ENCODE peak calls at places on chromosomes 12 and 14, in nine cellular contexts. Z is KG1, O is AML-193, M is nephron progenitor cell, J is activated T-cell treated with anti-CD3 and anti-CD28 coated beads for 24 hours, Q is GM10248, S is kidney, V is HTR-8/SVneo, T is left ventricle myocardium superior. P is an unnamed sample.

GRCh38 chr12:106369624-106370346 is 12.2 kb downstream of the POLR3B start:
- DNase-seq in Z (no peak), O (no peak), M (no peak), J (no peak), Q (no peak), S (no peak), V (peak; percentile 12), T (no peak), P (no peak)

GRCh38 chr12:12665194-12665593 is 30.8 kb downstream of the GPR19 start:
- DNase-seq in Z (no peak), O (no peak), M (no peak), J (no peak), Q (no peak), S (no peak), V (no peak), T (no peak), P (no peak)

GRCh38 chr12:124654666-124655316 is 87.4 kb upstream of the NCOR2 start:
- DNase-seq in Z (no peak), O (no peak), M (no peak), J (no peak), Q (no peak), S (peak; percentile 89), V (no peak), T (peak; percentile 85), P (no peak)

GRCh38 chr12:14854586-14855163 is 11.3 kb upstream of the ART4 start:
- DNase-seq in Z (no peak), O (no peak), M (peak; percentile 19), J (no peak), Q (peak; percentile 17), S (no peak), V (no peak), T (no peak), P (no peak)

GRCh38 chr12:121397521-121397920 is 2.4 kb upstream of the RNF34 start:
- DNase-seq in Z (no peak), O (no peak), M (no peak), J (no peak), Q (no peak), S (no peak), V (no peak), T (no peak), P (no peak)

GRCh38 chr12:107395817-107396216 is 289.8 kb upstream of the PWP1 start:
- DNase-seq in Z (no peak), O (no peak), M (no peak), J (no peak), Q (no peak), S (no peak), V (no peak), T (no peak), P (no peak)

GRCh38 chr14:77761205-77761931 is 412 bp upstream of the SNW1 start:
- DNase-seq in Z (peak; percentile 45), O (peak; percentile 91), M (peak; percentile 11), J (no peak), Q (no peak), S (no peak), V (peak; percentile 37), T (peak; percentile 42), P (no peak)

GRCh38 chr12:110141389-110141788 is 17.2 kb downstream of the IFT81 start:
- DNase-seq in Z (no peak), O (no peak), M (no peak), J (no peak), Q (no peak), S (no peak), V (no peak), T (peak; percentile 62), P (no peak)

GRCh38 chr12:123998960-123999359 is 25.9 kb downstream of the ZNF664 start:
- DNase-seq in Z (no peak), O (no peak), M (no peak), J (no peak), Q (no peak), S (no peak), V (no peak), T (no peak), P (no peak)

GRCh38 chr12:31119531-31120211 is 46.0 kb downstream of the DDX11 start:
- DNase-seq in Z (no peak), O (no peak), M (no peak), J (no peak), Q (no peak), S (peak; percentile 73), V (no peak), T (no peak), P (no peak)

GRCh38 chr12:28709996-28710685 is 438.9 kb upstream of the FAR2 start:
- DNase-seq in Z (no peak), O (no peak), M (no peak), J (no peak), Q (no peak), S (no peak), V (no peak), T (no peak), P (no peak)

GRCh38 chr12:131102493-131102931 is 148.8 kb downstream of the ADGRD1 start:
- DNase-seq in Z (no peak), O (no peak), M (no peak), J (no peak), Q (no peak), S (peak; percentile 56), V (no peak), T (peak; percentile 6), P (no peak)

GRCh38 chr12:31959051-31959700 is at the start of gene RESF1:
- DNase-seq in Z (peak; percentile 67), O (peak; percentile 84), M (peak; percentile 83), J (peak; percentile 81), Q (peak; percentile 90), S (peak; percentile 97), V (peak; percentile 74), T (peak; percentile 94), P (peak; percentile 95)

GRCh38 chr12:1579626-1580025 is 14.8 kb downstream of the FBXL14 start:
- DNase-seq in Z (no peak), O (no peak), M (no peak), J (no peak), Q (no peak), S (no peak), V (no peak), T (no peak), P (no peak)

GRCh38 chr12:68094195-68094594 is 65.3 kb downstream of the IFNG start:
- DNase-seq in Z (no peak), O (no peak), M (no peak), J (no peak), Q (no peak), S (no peak), V (no peak), T (no peak), P (no peak)

GRCh38 chr12:53569174-53569557 is 57.0 kb downstream of the ATF7 start:
- DNase-seq in Z (no peak), O (no peak), M (no peak), J (no peak), Q (no peak), S (no peak), V (no peak), T (no peak), P (no peak)

GRCh38 chr12:4780624-4781023 is 60.4 kb downstream of the GALNT8 start:
- DNase-seq in Z (no peak), O (no peak), M (no peak), J (no peak), Q (no peak), S (no peak), V (no peak), T (peak; percentile 34), P (no peak)

GRCh38 chr14:65101631-65102440 is 481 bp downstream of the MAX start:
- DNase-seq in Z (no peak), O (no peak), M (peak; percentile 55), J (peak; percentile 19), Q (no peak), S (peak; percentile 85), V (peak; percentile 62), T (peak; percentile 43), P (no peak)

GRCh38 chr14:76186318-76187027 is 34.8 kb downstream of the GPATCH2L start:
- DNase-seq in Z (no peak), O (no peak), M (no peak), J (no peak), Q (no peak), S (no peak), V (no peak), T (no peak), P (no peak)

GRCh38 chr12:121404734-121405133 is 4.8 kb downstream of the RNF34 start:
- DNase-seq in Z (no peak), O (no peak), M (no peak), J (no peak), Q (no peak), S (no peak), V (no peak), T (no peak), P (no peak)

GRCh38 chr12:120292411-120292660 is 633 bp upstream of the RNU4-2 start:
- DNase-seq in Z (no peak), O (no peak), M (no peak), J (no peak), Q (no peak), S (no peak), V (no peak), T (no peak), P (no peak)

GRCh38 chr12:11164384-11164783 is 6.6 kb upstream of the SMIM10L1 start:
- DNase-seq in Z (no peak), O (no peak), M (no peak), J (no peak), Q (no peak), S (no peak), V (no peak), T (no peak), P (no peak)

GRCh38 chr12:118010903-118011302 is 5.6 kb upstream of the RFC5 start:
- DNase-seq in Z (no peak), O (no peak), M (no peak), J (no peak), Q (no peak), S (no peak), V (no peak), T (no peak), P (no peak)

GRCh38 chr14:101481557-101481956 is 79.7 kb upstream of the DIO3 start:
- DNase-seq in Z (no peak), O (no peak), M (no peak), J (no peak), Q (no peak), S (peak; percentile 25), V (no peak), T (no peak), P (no peak)

GRCh38 chr12:77152623-77153193 is 87.3 kb upstream of the E2F7 start:
- DNase-seq in Z (no peak), O (peak; percentile 9), M (no peak), J (no peak), Q (no peak), S (no peak), V (peak; percentile 2), T (no peak), P (no peak)

P was measured in esophagus muscularis mucosa.